ENCODE peak calls at places on chromosomes 4 and X, in six cellular contexts. H is stimulated activated naive CD4-positive, alpha-beta T cell; N is activated effector memory CD4-positive, alpha-beta T cell treated with anti-CD3 and anti-CD28 coated beads, Interleukin-2, amount 50 U/mL, for 16 hours; T is uterus; U is fibroblast of gingiva; O is fibroblast of pulmonary artery. V is an unnamed sample.

GRCh38 chrX:112470551-112470950 is 209.2 kb downstream of the LHFPL1 start:
- DNase-seq in U (no peak), H (no peak), T (no peak), O (no peak), N (no peak), V (no peak)

GRCh38 chr4:113586072-113586471 is 175.5 kb downstream of the CAMK2D start:
- DNase-seq in H (no peak), U (peak; percentile 27), N (no peak), T (no peak), O (peak; percentile 8), V (no peak)

GRCh38 chr4:122625156-122625555 is 4.3 kb upstream of the IL21 start:
- DNase-seq in U (peak; percentile 44), O (no peak), N (no peak), T (no peak), H (no peak), V (no peak)

GRCh38 chr4:55768291-55768690 is 51.3 kb upstream of the EXOC1L start:
- DNase-seq in H (no peak), N (no peak), U (peak; percentile 85), T (no peak), O (peak; percentile 95), V (no peak)

GRCh38 chr4:41506071-41506470 is 31.9 kb upstream of the LIMCH1 start:
- DNase-seq in N (no peak), U (no peak), H (no peak), O (peak; percentile 13), T (no peak), V (no peak)

GRCh38 chr4:124139044-124139443 is 573.5 kb downstream of the ANKRD50 start:
- DNase-seq in H (no peak), T (no peak), O (no peak), U (no peak), N (no peak), V (no peak)

GRCh38 chrX:10119399-10119990 is 37.3 kb upstream of the CLCN4 start:
- DNase-seq in T (peak; percentile 56), H (peak; percentile 74), N (peak; percentile 86), O (peak; percentile 91), U (peak; percentile 71), V (peak; percentile 64)

GRCh38 chrX:151700581-151700980 is 5.3 kb downstream of the PRRG3 start:
- DNase-seq in H (no peak), T (no peak), U (no peak), O (no peak), N (no peak), V (no peak)

GRCh38 chrX:45771114-45771513 is 570.4 kb upstream of the DIPK2B start:
- DNase-seq in T (peak; percentile 38), N (no peak), U (peak; percentile 81), O (peak; percentile 86), H (no peak), V (no peak)

GRCh38 chr4:82746705-82747567 is 51.7 kb downstream of the SCD5 start:
- DNase-seq in O (no peak), N (no peak), U (no peak), T (no peak), H (no peak), V (no peak)

GRCh38 chrX:101450951-101451350 is 34.3 kb upstream of the ARMCX4 start:
- DNase-seq in U (peak; percentile 76), H (no peak), T (no peak), N (no peak), O (peak; percentile 72), V (peak; percentile 58)

GRCh38 chrX:68932611-68933010 is 103.8 kb downstream of the EFNB1 start:
- DNase-seq in T (no peak), N (no peak), H (no peak), O (peak; percentile 39), U (peak; percentile 27), V (no peak)

GRCh38 chr4:31107362-31107761 is 387.2 kb downstream of the PCDH7 start:
- DNase-seq in O (peak; percentile 6), H (no peak), U (no peak), N (no peak), T (no peak), V (no peak)

GRCh38 chr4:54526560-54526959 is 131.2 kb upstream of the KIT start:
- DNase-seq in H (no peak), T (no peak), N (no peak), U (no peak), O (no peak), V (no peak)

GRCh38 chr4:99617374-99617773 is 40.3 kb downstream of the C4orf54 start:
- DNase-seq in N (no peak), T (no peak), O (no peak), U (no peak), H (no peak), V (no peak)

GRCh38 chrX:152313529-152314302 is 137.4 kb downstream of the GABRA3 start:
- DNase-seq in T (no peak), U (no peak), H (no peak), N (no peak), O (no peak), V (no peak)

GRCh38 chr4:77028241-77028640 is 47.5 kb downstream of the CCNI start:
- DNase-seq in N (no peak), T (no peak), O (no peak), U (no peak), H (no peak), V (no peak)

GRCh38 chr4:87243426-87244053 is 23.1 kb upstream of the KLHL8 start:
- DNase-seq in H (no peak), N (no peak), U (no peak), O (no peak), T (no peak), V (no peak)

GRCh38 chr4:1383728-1384591 is 22.3 kb downstream of the NKX1-1 start:
- DNase-seq in N (no peak), H (no peak), T (no peak), O (no peak), U (no peak), V (no peak)

GRCh38 chr4:73608677-73609594 is 11.3 kb downstream of the RASSF6 start:
- DNase-seq in O (peak; percentile 29), T (no peak), U (peak; percentile 5), N (no peak), H (no peak), V (no peak)

GRCh38 chrX:150616863-150617198 is 48.4 kb downstream of the MTM1 start:
- DNase-seq in U (no peak), N (no peak), O (no peak), T (no peak), H (no peak), V (no peak)

GRCh38 chrX:70096052-70096451 is 33.8 kb downstream of the OTUD6A start:
- DNase-seq in H (no peak), O (peak; percentile 54), N (no peak), U (no peak), T (no peak), V (no peak)

GRCh38 chr4:137226221-137226620 is 306.1 kb downstream of the PCDH18 start:
- DNase-seq in N (no peak), U (peak; percentile 18), T (no peak), H (no peak), O (no peak), V (no peak)

GRCh38 chr4:122480023-122480422 is 23.5 kb upstream of the IL2 start:
- DNase-seq in H (no peak), U (no peak), O (peak; percentile 71), N (no peak), T (no peak), V (no peak)

GRCh38 chr4:3037957-3038451 is 36.3 kb downstream of the HTT-AS start:
- DNase-seq in T (no peak), U (no peak), H (no peak), O (peak; percentile 16), N (no peak), V (peak; percentile 43)

GRCh38 chr4:55296076-55296475 is 50.0 kb upstream of the SRD5A3 start:
- DNase-seq in U (no peak), N (no peak), O (peak; percentile 11), H (no peak), T (no peak), V (no peak)

GRCh38 chr4:6379787-6380745 is 92.3 kb downstream of the PPP2R2C start:
- DNase-seq in T (no peak), U (no peak), N (no peak), O (no peak), H (no peak), V (no peak)

V was measured in ovary.